ENCODE peak calls at places on chromosomes 16 and 17, in eight cellular contexts. One of them, this sample, is unnamed.

GRCh38 chr17:57102122-57102521 is 17.1 kb downstream of the AKAP1 start:
- DNase-seq in naive B cell: no peak
- DNase-seq in activated T-cell treated with anti-CD3 and anti-CD28 coated beads, Interleukin-2, amount 50 U/mL, for 72 hours: no peak
- DNase-seq in stimulated activated CD4-positive, alpha-beta T cell treated with anti-CD3 and anti-CD28 coated beads, Interleukin-15, amount 100 ng/mL, for 24 hours: no peak
- DNase-seq in A549: no peak
- DNase-seq in upper lobe of right lung: no peak
- DNase-seq in AG08395: no peak
- DNase-seq in GM13977: no peak
- DNase-seq in this sample: no peak

GRCh38 chr17:7499161-7499560 is 15.0 kb downstream of the POLR2A start:
- DNase-seq in naive B cell: no peak
- DNase-seq in activated T-cell treated with anti-CD3 and anti-CD28 coated beads, Interleukin-2, amount 50 U/mL, for 72 hours: no peak
- DNase-seq in stimulated activated CD4-positive, alpha-beta T cell treated with anti-CD3 and anti-CD28 coated beads, Interleukin-15, amount 100 ng/mL, for 24 hours: no peak
- DNase-seq in A549: no peak
- DNase-seq in upper lobe of right lung: no peak
- DNase-seq in AG08395: no peak
- DNase-seq in GM13977: no peak
- DNase-seq in this sample: no peak

GRCh38 chr16:49311823-49312222 is 30.2 kb upstream of the CBLN1 start:
- DNase-seq in naive B cell: no peak
- DNase-seq in activated T-cell treated with anti-CD3 and anti-CD28 coated beads, Interleukin-2, amount 50 U/mL, for 72 hours: no peak
- DNase-seq in stimulated activated CD4-positive, alpha-beta T cell treated with anti-CD3 and anti-CD28 coated beads, Interleukin-15, amount 100 ng/mL, for 24 hours: no peak
- DNase-seq in A549: no peak
- DNase-seq in upper lobe of right lung: no peak
- DNase-seq in AG08395: no peak
- DNase-seq in GM13977: no peak
- DNase-seq in this sample: no peak

GRCh38 chr17:38451840-38452529 is 23.7 kb downstream of the ARHGAP23 start:
- DNase-seq in naive B cell: no peak
- DNase-seq in activated T-cell treated with anti-CD3 and anti-CD28 coated beads, Interleukin-2, amount 50 U/mL, for 72 hours: no peak
- DNase-seq in stimulated activated CD4-positive, alpha-beta T cell treated with anti-CD3 and anti-CD28 coated beads, Interleukin-15, amount 100 ng/mL, for 24 hours: no peak
- DNase-seq in A549: no peak
- DNase-seq in upper lobe of right lung: no peak
- DNase-seq in AG08395: peak
- DNase-seq in GM13977: no peak
- DNase-seq in this sample: no peak

GRCh38 chr16:58430718-58431117 is 38.4 kb downstream of the GINS3 start:
- DNase-seq in naive B cell: no peak
- DNase-seq in activated T-cell treated with anti-CD3 and anti-CD28 coated beads, Interleukin-2, amount 50 U/mL, for 72 hours: no peak
- DNase-seq in stimulated activated CD4-positive, alpha-beta T cell treated with anti-CD3 and anti-CD28 coated beads, Interleukin-15, amount 100 ng/mL, for 24 hours: no peak
- DNase-seq in A549: no peak
- DNase-seq in upper lobe of right lung: no peak
- DNase-seq in AG08395: no peak
- DNase-seq in GM13977: no peak
- DNase-seq in this sample: no peak

GRCh38 chr17:73934696-73935095 is 268.8 kb upstream of the RPL38 start:
- DNase-seq in naive B cell: no peak
- DNase-seq in activated T-cell treated with anti-CD3 and anti-CD28 coated beads, Interleukin-2, amount 50 U/mL, for 72 hours: no peak
- DNase-seq in stimulated activated CD4-positive, alpha-beta T cell treated with anti-CD3 and anti-CD28 coated beads, Interleukin-15, amount 100 ng/mL, for 24 hours: no peak
- DNase-seq in A549: no peak
- DNase-seq in upper lobe of right lung: no peak
- DNase-seq in AG08395: no peak
- DNase-seq in GM13977: no peak
- DNase-seq in this sample: no peak

GRCh38 chr17:15891348-15891747 is 53.6 kb upstream of the ADORA2B start:
- DNase-seq in naive B cell: no peak
- DNase-seq in activated T-cell treated with anti-CD3 and anti-CD28 coated beads, Interleukin-2, amount 50 U/mL, for 72 hours: no peak
- DNase-seq in stimulated activated CD4-positive, alpha-beta T cell treated with anti-CD3 and anti-CD28 coated beads, Interleukin-15, amount 100 ng/mL, for 24 hours: no peak
- DNase-seq in A549: no peak
- DNase-seq in upper lobe of right lung: no peak
- DNase-seq in AG08395: no peak
- DNase-seq in GM13977: no peak
- DNase-seq in this sample: no peak

GRCh38 chr16:87330257-87330624 is 13.0 kb upstream of the C16orf95 start:
- DNase-seq in naive B cell: no peak
- DNase-seq in activated T-cell treated with anti-CD3 and anti-CD28 coated beads, Interleukin-2, amount 50 U/mL, for 72 hours: no peak
- DNase-seq in stimulated activated CD4-positive, alpha-beta T cell treated with anti-CD3 and anti-CD28 coated beads, Interleukin-15, amount 100 ng/mL, for 24 hours: no peak
- DNase-seq in A549: no peak
- DNase-seq in upper lobe of right lung: peak
- DNase-seq in AG08395: no peak
- DNase-seq in GM13977: no peak
- DNase-seq in this sample: no peak

GRCh38 chr17:76998839-76999238 is 130.6 kb downstream of the MGAT5B start:
- DNase-seq in naive B cell: no peak
- DNase-seq in activated T-cell treated with anti-CD3 and anti-CD28 coated beads, Interleukin-2, amount 50 U/mL, for 72 hours: peak
- DNase-seq in stimulated activated CD4-positive, alpha-beta T cell treated with anti-CD3 and anti-CD28 coated beads, Interleukin-15, amount 100 ng/mL, for 24 hours: no peak
- DNase-seq in A549: no peak
- DNase-seq in upper lobe of right lung: no peak
- DNase-seq in AG08395: no peak
- DNase-seq in GM13977: no peak
- DNase-seq in this sample: no peak

GRCh38 chr17:2816688-2817087 is 20.4 kb downstream of the RAP1GAP2 start:
- DNase-seq in naive B cell: peak
- DNase-seq in activated T-cell treated with anti-CD3 and anti-CD28 coated beads, Interleukin-2, amount 50 U/mL, for 72 hours: no peak
- DNase-seq in stimulated activated CD4-positive, alpha-beta T cell treated with anti-CD3 and anti-CD28 coated beads, Interleukin-15, amount 100 ng/mL, for 24 hours: no peak
- DNase-seq in A549: no peak
- DNase-seq in upper lobe of right lung: no peak
- DNase-seq in AG08395: no peak
- DNase-seq in GM13977: no peak
- DNase-seq in this sample: no peak

GRCh38 chr16:70161350-70161749 is 12.2 kb upstream of the CLEC18C start:
- DNase-seq in naive B cell: no peak
- DNase-seq in activated T-cell treated with anti-CD3 and anti-CD28 coated beads, Interleukin-2, amount 50 U/mL, for 72 hours: no peak
- DNase-seq in stimulated activated CD4-positive, alpha-beta T cell treated with anti-CD3 and anti-CD28 coated beads, Interleukin-15, amount 100 ng/mL, for 24 hours: no peak
- DNase-seq in A549: peak
- DNase-seq in upper lobe of right lung: no peak
- DNase-seq in AG08395: no peak
- DNase-seq in GM13977: no peak
- DNase-seq in this sample: peak

GRCh38 chr17:80678621-80679020 is 134.0 kb downstream of the RPTOR start:
- DNase-seq in naive B cell: no peak
- DNase-seq in activated T-cell treated with anti-CD3 and anti-CD28 coated beads, Interleukin-2, amount 50 U/mL, for 72 hours: peak
- DNase-seq in stimulated activated CD4-positive, alpha-beta T cell treated with anti-CD3 and anti-CD28 coated beads, Interleukin-15, amount 100 ng/mL, for 24 hours: peak
- DNase-seq in A549: no peak
- DNase-seq in upper lobe of right lung: no peak
- DNase-seq in AG08395: peak
- DNase-seq in GM13977: no peak
- DNase-seq in this sample: no peak

GRCh38 chr16:31073823-31074072 is 292 bp downstream of the ZNF668 start:
- DNase-seq in naive B cell: no peak
- DNase-seq in activated T-cell treated with anti-CD3 and anti-CD28 coated beads, Interleukin-2, amount 50 U/mL, for 72 hours: no peak
- DNase-seq in stimulated activated CD4-positive, alpha-beta T cell treated with anti-CD3 and anti-CD28 coated beads, Interleukin-15, amount 100 ng/mL, for 24 hours: no peak
- DNase-seq in A549: no peak
- DNase-seq in upper lobe of right lung: no peak
- DNase-seq in AG08395: no peak
- DNase-seq in GM13977: no peak
- DNase-seq in this sample: no peak

GRCh38 chr17:57600092-57600491 is 145.0 kb downstream of the CCDC182 start:
- DNase-seq in naive B cell: no peak
- DNase-seq in activated T-cell treated with anti-CD3 and anti-CD28 coated beads, Interleukin-2, amount 50 U/mL, for 72 hours: peak
- DNase-seq in stimulated activated CD4-positive, alpha-beta T cell treated with anti-CD3 and anti-CD28 coated beads, Interleukin-15, amount 100 ng/mL, for 24 hours: peak
- DNase-seq in A549: no peak
- DNase-seq in upper lobe of right lung: no peak
- DNase-seq in AG08395: no peak
- DNase-seq in GM13977: no peak
- DNase-seq in this sample: no peak

GRCh38 chr17:5958850-5959249 is 111.3 kb upstream of the WSCD1 start:
- DNase-seq in naive B cell: no peak
- DNase-seq in activated T-cell treated with anti-CD3 and anti-CD28 coated beads, Interleukin-2, amount 50 U/mL, for 72 hours: no peak
- DNase-seq in stimulated activated CD4-positive, alpha-beta T cell treated with anti-CD3 and anti-CD28 coated beads, Interleukin-15, amount 100 ng/mL, for 24 hours: no peak
- DNase-seq in A549: no peak
- DNase-seq in upper lobe of right lung: no peak
- DNase-seq in AG08395: no peak
- DNase-seq in GM13977: no peak
- DNase-seq in this sample: no peak

GRCh38 chr17:81518113-81518784 is 5.7 kb upstream of the ACTG1 start:
- DNase-seq in naive B cell: no peak
- DNase-seq in activated T-cell treated with anti-CD3 and anti-CD28 coated beads, Interleukin-2, amount 50 U/mL, for 72 hours: no peak
- DNase-seq in stimulated activated CD4-positive, alpha-beta T cell treated with anti-CD3 and anti-CD28 coated beads, Interleukin-15, amount 100 ng/mL, for 24 hours: no peak
- DNase-seq in A549: no peak
- DNase-seq in upper lobe of right lung: no peak
- DNase-seq in AG08395: no peak
- DNase-seq in GM13977: no peak
- DNase-seq in this sample: no peak

GRCh38 chr16:56448005-56448404 is 3.1 kb downstream of the NUDT21 start:
- DNase-seq in naive B cell: no peak
- DNase-seq in activated T-cell treated with anti-CD3 and anti-CD28 coated beads, Interleukin-2, amount 50 U/mL, for 72 hours: no peak
- DNase-seq in stimulated activated CD4-positive, alpha-beta T cell treated with anti-CD3 and anti-CD28 coated beads, Interleukin-15, amount 100 ng/mL, for 24 hours: no peak
- DNase-seq in A549: no peak
- DNase-seq in upper lobe of right lung: no peak
- DNase-seq in AG08395: no peak
- DNase-seq in GM13977: no peak
- DNase-seq in this sample: no peak

GRCh38 chr17:61309857-61310256 is 89.8 kb upstream of the TBX2 start:
- DNase-seq in naive B cell: no peak
- DNase-seq in activated T-cell treated with anti-CD3 and anti-CD28 coated beads, Interleukin-2, amount 50 U/mL, for 72 hours: no peak
- DNase-seq in stimulated activated CD4-positive, alpha-beta T cell treated with anti-CD3 and anti-CD28 coated beads, Interleukin-15, amount 100 ng/mL, for 24 hours: no peak
- DNase-seq in A549: no peak
- DNase-seq in upper lobe of right lung: no peak
- DNase-seq in AG08395: peak
- DNase-seq in GM13977: no peak
- DNase-seq in this sample: no peak

GRCh38 chr16:28473714-28474265 is 1.7 kb upstream of the NPIPB7 start:
- DNase-seq in naive B cell: no peak
- DNase-seq in activated T-cell treated with anti-CD3 and anti-CD28 coated beads, Interleukin-2, amount 50 U/mL, for 72 hours: no peak
- DNase-seq in stimulated activated CD4-positive, alpha-beta T cell treated with anti-CD3 and anti-CD28 coated beads, Interleukin-15, amount 100 ng/mL, for 24 hours: no peak
- DNase-seq in A549: no peak
- DNase-seq in upper lobe of right lung: peak
- DNase-seq in AG08395: no peak
- DNase-seq in GM13977: peak
- DNase-seq in this sample: peak

GRCh38 chr17:76681222-76682137 is 29.3 kb downstream of the MXRA7 start:
- DNase-seq in naive B cell: peak
- DNase-seq in activated T-cell treated with anti-CD3 and anti-CD28 coated beads, Interleukin-2, amount 50 U/mL, for 72 hours: peak
- DNase-seq in stimulated activated CD4-positive, alpha-beta T cell treated with anti-CD3 and anti-CD28 coated beads, Interleukin-15, amount 100 ng/mL, for 24 hours: peak
- DNase-seq in A549: peak
- DNase-seq in upper lobe of right lung: peak
- DNase-seq in AG08395: peak
- DNase-seq in GM13977: peak
- DNase-seq in this sample: peak

GRCh38 chr16:4460936-4461249 is 13.5 kb downstream of the NMRAL1 start:
- DNase-seq in naive B cell: no peak
- DNase-seq in activated T-cell treated with anti-CD3 and anti-CD28 coated beads, Interleukin-2, amount 50 U/mL, for 72 hours: no peak
- DNase-seq in stimulated activated CD4-positive, alpha-beta T cell treated with anti-CD3 and anti-CD28 coated beads, Interleukin-15, amount 100 ng/mL, for 24 hours: no peak
- DNase-seq in A549: no peak
- DNase-seq in upper lobe of right lung: no peak
- DNase-seq in AG08395: no peak
- DNase-seq in GM13977: no peak
- DNase-seq in this sample: no peak

GRCh38 chr17:46046957-46047356 is 47.9 kb downstream of the STH start:
- DNase-seq in naive B cell: no peak
- DNase-seq in activated T-cell treated with anti-CD3 and anti-CD28 coated beads, Interleukin-2, amount 50 U/mL, for 72 hours: no peak
- DNase-seq in stimulated activated CD4-positive, alpha-beta T cell treated with anti-CD3 and anti-CD28 coated beads, Interleukin-15, amount 100 ng/mL, for 24 hours: no peak
- DNase-seq in A549: no peak
- DNase-seq in upper lobe of right lung: no peak
- DNase-seq in AG08395: no peak
- DNase-seq in GM13977: no peak
- DNase-seq in this sample: no peak

GRCh38 chr16:61829631-61830030 is 206.6 kb downstream of the CDH8 start:
- DNase-seq in naive B cell: no peak
- DNase-seq in activated T-cell treated with anti-CD3 and anti-CD28 coated beads, Interleukin-2, amount 50 U/mL, for 72 hours: no peak
- DNase-seq in stimulated activated CD4-positive, alpha-beta T cell treated with anti-CD3 and anti-CD28 coated beads, Interleukin-15, amount 100 ng/mL, for 24 hours: no peak
- DNase-seq in A549: no peak
- DNase-seq in upper lobe of right lung: no peak
- DNase-seq in AG08395: peak
- DNase-seq in GM13977: no peak
- DNase-seq in this sample: no peak

GRCh38 chr16:50532576-50532975 is 15.6 kb upstream of the NKD1 start:
- DNase-seq in naive B cell: no peak
- DNase-seq in activated T-cell treated with anti-CD3 and anti-CD28 coated beads, Interleukin-2, amount 50 U/mL, for 72 hours: no peak
- DNase-seq in stimulated activated CD4-positive, alpha-beta T cell treated with anti-CD3 and anti-CD28 coated beads, Interleukin-15, amount 100 ng/mL, for 24 hours: no peak
- DNase-seq in A549: no peak
- DNase-seq in upper lobe of right lung: no peak
- DNase-seq in AG08395: no peak
- DNase-seq in GM13977: no peak
- DNase-seq in this sample: no peak

GRCh38 chr17:82230627-82231311 is 1.9 kb downstream of the SLC16A3 start:
- DNase-seq in naive B cell: peak
- DNase-seq in activated T-cell treated with anti-CD3 and anti-CD28 coated beads, Interleukin-2, amount 50 U/mL, for 72 hours: peak
- DNase-seq in stimulated activated CD4-positive, alpha-beta T cell treated with anti-CD3 and anti-CD28 coated beads, Interleukin-15, amount 100 ng/mL, for 24 hours: peak
- DNase-seq in A549: peak
- DNase-seq in upper lobe of right lung: peak
- DNase-seq in AG08395: peak
- DNase-seq in GM13977: peak
- DNase-seq in this sample: peak

GRCh38 chr17:61863801-61864126 is 436 bp upstream of the BRIP1 start:
- DNase-seq in naive B cell: no peak
- DNase-seq in activated T-cell treated with anti-CD3 and anti-CD28 coated beads, Interleukin-2, amount 50 U/mL, for 72 hours: no peak
- DNase-seq in stimulated activated CD4-positive, alpha-beta T cell treated with anti-CD3 and anti-CD28 coated beads, Interleukin-15, amount 100 ng/mL, for 24 hours: no peak
- DNase-seq in A549: no peak
- DNase-seq in upper lobe of right lung: no peak
- DNase-seq in AG08395: peak
- DNase-seq in GM13977: no peak
- DNase-seq in this sample: no peak

GRCh38 chr17:38970128-38970527 is 2.9 kb upstream of the FBXO47 start:
- DNase-seq in naive B cell: no peak
- DNase-seq in activated T-cell treated with anti-CD3 and anti-CD28 coated beads, Interleukin-2, amount 50 U/mL, for 72 hours: no peak
- DNase-seq in stimulated activated CD4-positive, alpha-beta T cell treated with anti-CD3 and anti-CD28 coated beads, Interleukin-15, amount 100 ng/mL, for 24 hours: no peak
- DNase-seq in A549: no peak
- DNase-seq in upper lobe of right lung: no peak
- DNase-seq in AG08395: no peak
- DNase-seq in GM13977: no peak
- DNase-seq in this sample: no peak

GRCh38 chr16:17571499-17572093 is 100.8 kb upstream of the XYLT1 start:
- DNase-seq in naive B cell: no peak
- DNase-seq in activated T-cell treated with anti-CD3 and anti-CD28 coated beads, Interleukin-2, amount 50 U/mL, for 72 hours: no peak
- DNase-seq in stimulated activated CD4-positive, alpha-beta T cell treated with anti-CD3 and anti-CD28 coated beads, Interleukin-15, amount 100 ng/mL, for 24 hours: no peak
- DNase-seq in A549: no peak
- DNase-seq in upper lobe of right lung: no peak
- DNase-seq in AG08395: no peak
- DNase-seq in GM13977: no peak
- DNase-seq in this sample: no peak

GRCh38 chr16:12763517-12763916 is 40.2 kb downstream of the CPPED1 start:
- DNase-seq in naive B cell: no peak
- DNase-seq in activated T-cell treated with anti-CD3 and anti-CD28 coated beads, Interleukin-2, amount 50 U/mL, for 72 hours: no peak
- DNase-seq in stimulated activated CD4-positive, alpha-beta T cell treated with anti-CD3 and anti-CD28 coated beads, Interleukin-15, amount 100 ng/mL, for 24 hours: no peak
- DNase-seq in A549: no peak
- DNase-seq in upper lobe of right lung: no peak
- DNase-seq in AG08395: no peak
- DNase-seq in GM13977: no peak
- DNase-seq in this sample: no peak

GRCh38 chr16:177394-177822 is 928 bp downstream of the HBA1 start:
- DNase-seq in naive B cell: no peak
- DNase-seq in activated T-cell treated with anti-CD3 and anti-CD28 coated beads, Interleukin-2, amount 50 U/mL, for 72 hours: no peak
- DNase-seq in stimulated activated CD4-positive, alpha-beta T cell treated with anti-CD3 and anti-CD28 coated beads, Interleukin-15, amount 100 ng/mL, for 24 hours: no peak
- DNase-seq in A549: no peak
- DNase-seq in upper lobe of right lung: no peak
- DNase-seq in AG08395: peak
- DNase-seq in GM13977: no peak
- DNase-seq in this sample: no peak

GRCh38 chr17:1907818-1908698 is 78.3 kb downstream of the RPA1 start:
- DNase-seq in naive B cell: no peak
- DNase-seq in activated T-cell treated with anti-CD3 and anti-CD28 coated beads, Interleukin-2, amount 50 U/mL, for 72 hours: peak
- DNase-seq in stimulated activated CD4-positive, alpha-beta T cell treated with anti-CD3 and anti-CD28 coated beads, Interleukin-15, amount 100 ng/mL, for 24 hours: peak
- DNase-seq in A549: no peak
- DNase-seq in upper lobe of right lung: no peak
- DNase-seq in AG08395: peak
- DNase-seq in GM13977: no peak
- DNase-seq in this sample: no peak

GRCh38 chr16:86977076-86977676 is 340.0 kb downstream of the C16orf95 start:
- DNase-seq in naive B cell: no peak
- DNase-seq in activated T-cell treated with anti-CD3 and anti-CD28 coated beads, Interleukin-2, amount 50 U/mL, for 72 hours: no peak
- DNase-seq in stimulated activated CD4-positive, alpha-beta T cell treated with anti-CD3 and anti-CD28 coated beads, Interleukin-15, amount 100 ng/mL, for 24 hours: no peak
- DNase-seq in A549: no peak
- DNase-seq in upper lobe of right lung: peak
- DNase-seq in AG08395: no peak
- DNase-seq in GM13977: no peak
- DNase-seq in this sample: no peak

GRCh38 chr16:64952177-64952576 is 169.7 kb downstream of the CDH11 start:
- DNase-seq in naive B cell: no peak
- DNase-seq in activated T-cell treated with anti-CD3 and anti-CD28 coated beads, Interleukin-2, amount 50 U/mL, for 72 hours: no peak
- DNase-seq in stimulated activated CD4-positive, alpha-beta T cell treated with anti-CD3 and anti-CD28 coated beads, Interleukin-15, amount 100 ng/mL, for 24 hours: no peak
- DNase-seq in A549: no peak
- DNase-seq in upper lobe of right lung: no peak
- DNase-seq in AG08395: peak
- DNase-seq in GM13977: no peak
- DNase-seq in this sample: no peak

GRCh38 chr17:79495665-79496064 is 115.2 kb downstream of the RBFOX3 start:
- DNase-seq in naive B cell: no peak
- DNase-seq in activated T-cell treated with anti-CD3 and anti-CD28 coated beads, Interleukin-2, amount 50 U/mL, for 72 hours: no peak
- DNase-seq in stimulated activated CD4-positive, alpha-beta T cell treated with anti-CD3 and anti-CD28 coated beads, Interleukin-15, amount 100 ng/mL, for 24 hours: no peak
- DNase-seq in A549: no peak
- DNase-seq in upper lobe of right lung: no peak
- DNase-seq in AG08395: no peak
- DNase-seq in GM13977: no peak
- DNase-seq in this sample: no peak